ENCODE peak calls at places on chromosomes 11 and 22, in eight cellular contexts. One of them, this sample, is unnamed.
A peak's percentile ranks its signal among the peaks of the same experiment; 100 is the strongest.

GRCh38 chr11:26583550-26583949 is 11.5 kb upstream of the MUC15 start:
- DNase-seq in T-cell: no peak
- DNase-seq in GM10248: no peak
- DNase-seq in stomach: no peak
- DNase-seq in left ventricle myocardium inferior: no peak
- DNase-seq in BJ: no peak
- DNase-seq in myocyte: no peak
- DNase-seq in GOT3: no peak
- DNase-seq in this sample: no peak

GRCh38 chr11:910589-911030 is at the start of gene CHID1:
- DNase-seq in T-cell: peak; percentile 58
- DNase-seq in GM10248: peak; percentile 99
- DNase-seq in stomach: peak; percentile 91
- DNase-seq in left ventricle myocardium inferior: peak; percentile 88
- DNase-seq in BJ: no peak
- DNase-seq in myocyte: peak; percentile 85
- DNase-seq in GOT3: peak; percentile 11
- DNase-seq in this sample: peak; percentile 94

GRCh38 chr22:48391820-48392219 is 1435.9 kb downstream of the BRD1 start:
- DNase-seq in T-cell: no peak
- DNase-seq in GM10248: no peak
- DNase-seq in stomach: no peak
- DNase-seq in left ventricle myocardium inferior: no peak
- DNase-seq in BJ: no peak
- DNase-seq in myocyte: no peak
- DNase-seq in GOT3: no peak
- DNase-seq in this sample: no peak

GRCh38 chr11:111975076-111975806 is 38.1 kb downstream of the DIXDC1 start:
- DNase-seq in T-cell: no peak
- DNase-seq in GM10248: no peak
- DNase-seq in stomach: no peak
- DNase-seq in left ventricle myocardium inferior: no peak
- DNase-seq in BJ: no peak
- DNase-seq in myocyte: no peak
- DNase-seq in GOT3: no peak
- DNase-seq in this sample: no peak

GRCh38 chr22:45478108-45478771 is 24.4 kb upstream of the FBLN1 start:
- DNase-seq in T-cell: no peak
- DNase-seq in GM10248: no peak
- DNase-seq in stomach: no peak
- DNase-seq in left ventricle myocardium inferior: no peak
- DNase-seq in BJ: peak; percentile 99
- DNase-seq in myocyte: peak; percentile 17
- DNase-seq in GOT3: no peak
- DNase-seq in this sample: no peak

GRCh38 chr11:14189874-14190273 is 169.1 kb downstream of the RRAS2 start:
- DNase-seq in T-cell: no peak
- DNase-seq in GM10248: no peak
- DNase-seq in stomach: no peak
- DNase-seq in left ventricle myocardium inferior: peak; percentile 60
- DNase-seq in BJ: no peak
- DNase-seq in myocyte: no peak
- DNase-seq in GOT3: no peak
- DNase-seq in this sample: no peak

GRCh38 chr11:130063398-130063797 is 6.3 kb upstream of the APLP2 start:
- DNase-seq in T-cell: no peak
- DNase-seq in GM10248: no peak
- DNase-seq in stomach: no peak
- DNase-seq in left ventricle myocardium inferior: no peak
- DNase-seq in BJ: no peak
- DNase-seq in myocyte: no peak
- DNase-seq in GOT3: no peak
- DNase-seq in this sample: no peak

GRCh38 chr22:47202819-47203553 is 440.5 kb downstream of the TBC1D22A start:
- DNase-seq in T-cell: no peak
- DNase-seq in GM10248: no peak
- DNase-seq in stomach: no peak
- DNase-seq in left ventricle myocardium inferior: no peak
- DNase-seq in BJ: no peak
- DNase-seq in myocyte: no peak
- DNase-seq in GOT3: no peak
- DNase-seq in this sample: no peak

GRCh38 chr11:68889948-68890446 is 13.6 kb downstream of the MRPL21 start:
- DNase-seq in T-cell: no peak
- DNase-seq in GM10248: no peak
- DNase-seq in stomach: no peak
- DNase-seq in left ventricle myocardium inferior: peak; percentile 78
- DNase-seq in BJ: peak; percentile 94
- DNase-seq in myocyte: peak; percentile 27
- DNase-seq in GOT3: no peak
- DNase-seq in this sample: no peak

GRCh38 chr11:117521974-117522373 is 194.3 kb downstream of the CEP164 start:
- DNase-seq in T-cell: no peak
- DNase-seq in GM10248: no peak
- DNase-seq in stomach: no peak
- DNase-seq in left ventricle myocardium inferior: no peak
- DNase-seq in BJ: no peak
- DNase-seq in myocyte: no peak
- DNase-seq in GOT3: no peak
- DNase-seq in this sample: no peak

GRCh38 chr11:14254533-14255530 is 104.2 kb downstream of the RRAS2 start:
- DNase-seq in T-cell: no peak
- DNase-seq in GM10248: no peak
- DNase-seq in stomach: no peak
- DNase-seq in left ventricle myocardium inferior: no peak
- DNase-seq in BJ: no peak
- DNase-seq in myocyte: no peak
- DNase-seq in GOT3: no peak
- DNase-seq in this sample: no peak

GRCh38 chr11:11845066-11845465 is 3.3 kb downstream of the USP47 start:
- DNase-seq in T-cell: no peak
- DNase-seq in GM10248: no peak
- DNase-seq in stomach: no peak
- DNase-seq in left ventricle myocardium inferior: no peak
- DNase-seq in BJ: no peak
- DNase-seq in myocyte: no peak
- DNase-seq in GOT3: no peak
- DNase-seq in this sample: no peak

GRCh38 chr22:43205748-43206514 is 19.0 kb upstream of the TTLL12 start:
- DNase-seq in T-cell: no peak
- DNase-seq in GM10248: no peak
- DNase-seq in stomach: no peak
- DNase-seq in left ventricle myocardium inferior: no peak
- DNase-seq in BJ: no peak
- DNase-seq in myocyte: no peak
- DNase-seq in GOT3: no peak
- DNase-seq in this sample: no peak

GRCh38 chr22:20283674-20284066 is 15.6 kb upstream of the RTN4R start:
- DNase-seq in T-cell: no peak
- DNase-seq in GM10248: no peak
- DNase-seq in stomach: no peak
- DNase-seq in left ventricle myocardium inferior: no peak
- DNase-seq in BJ: no peak
- DNase-seq in myocyte: no peak
- DNase-seq in GOT3: no peak
- DNase-seq in this sample: no peak